ENCODE peak calls at places on chromosomes 11 and 22, in six cellular contexts. X, F, P, E, J and W are unnamed samples.

GRCh38 chr11:36258730-36259360 is 30.4 kb downstream of the COMMD9 start:
- DNase-seq in X (no peak), F (no peak), P (no peak), E (peak), J (no peak), W (peak)

GRCh38 chr22:38260760-38261477 is 11.9 kb downstream of the TMEM184B start:
- DNase-seq in X (no peak), F (no peak), P (no peak), E (no peak), J (no peak), W (no peak)

GRCh38 chr11:114180301-114181055 is 115.7 kb upstream of the NNMT start:
- DNase-seq in X (no peak), F (no peak), P (no peak), E (no peak), J (no peak), W (no peak)

GRCh38 chr22:37710675-37711074 is 13.8 kb downstream of the TRIOBP start:
- DNase-seq in X (no peak), F (no peak), P (no peak), E (no peak), J (no peak), W (no peak)

GRCh38 chr22:25478573-25478972 is 85.9 kb upstream of the GRK3 start:
- DNase-seq in X (no peak), F (no peak), P (no peak), E (no peak), J (no peak), W (no peak)

GRCh38 chr11:121321614-121322243 is 29.2 kb downstream of the SC5D start:
- DNase-seq in X (no peak), F (no peak), P (no peak), E (peak), J (peak), W (peak)

GRCh38 chr11:10026514-10026913 is 267.5 kb downstream of the SBF2 start:
- DNase-seq in X (no peak), F (no peak), P (no peak), E (no peak), J (no peak), W (peak)

GRCh38 chr11:120340529-120340928 is 4.3 kb downstream of the ARHGEF12 start:
- DNase-seq in X (no peak), F (no peak), P (no peak), E (no peak), J (no peak), W (no peak)

GRCh38 chr22:29692327-29692640 is 27.5 kb upstream of the CABP7 start:
- DNase-seq in X (no peak), F (no peak), P (no peak), E (no peak), J (no peak), W (no peak)

GRCh38 chr22:23826510-23827350 is 12.1 kb downstream of the DERL3 start:
- DNase-seq in X (no peak), F (peak), P (no peak), E (no peak), J (no peak), W (peak)

GRCh38 chr11:102799656-102800339 is 1.8 kb upstream of the MMP1 start:
- DNase-seq in X (no peak), F (peak), P (no peak), E (no peak), J (no peak), W (peak)

GRCh38 chr11:10911907-10912306 is 54.1 kb upstream of the ZBED5 start:
- DNase-seq in X (no peak), F (no peak), P (no peak), E (no peak), J (no peak), W (no peak)

GRCh38 chr11:2378527-2379210 is 1.6 kb downstream of the CD81 start:
- DNase-seq in X (no peak), F (no peak), P (no peak), E (no peak), J (no peak), W (peak)

GRCh38 chr11:120625565-120625964 is 114.0 kb downstream of the GRIK4 start:
- DNase-seq in X (no peak), F (no peak), P (no peak), E (no peak), J (no peak), W (no peak)

GRCh38 chr11:65584102-65584501 is 8.2 kb downstream of the EHBP1L1 start:
- DNase-seq in X (no peak), F (no peak), P (no peak), E (no peak), J (no peak), W (no peak)

GRCh38 chr11:118099838-118100570 is 13.2 kb upstream of the SMIM35 start:
- DNase-seq in X (no peak), F (no peak), P (no peak), E (no peak), J (no peak), W (no peak)

GRCh38 chr11:126090452-126090851 is 27.8 kb upstream of the CDON start:
- DNase-seq in X (no peak), F (no peak), P (no peak), E (no peak), J (no peak), W (no peak)

GRCh38 chr11:122159173-122159701 is 43.2 kb upstream of the BLID start:
- DNase-seq in X (no peak), F (no peak), P (no peak), E (no peak), J (no peak), W (peak)

GRCh38 chr11:46597609-46598219 is 3.9 kb upstream of the AMBRA1 start:
- DNase-seq in X (no peak), F (no peak), P (no peak), E (no peak), J (no peak), W (peak)

GRCh38 chr11:33778682-33779081 is 4.4 kb upstream of the FBXO3 start:
- DNase-seq in X (no peak), F (peak), P (no peak), E (no peak), J (no peak), W (peak)

GRCh38 chr11:126163074-126163700 is 48.3 kb downstream of the RPUSD4 start:
- DNase-seq in X (no peak), F (peak), P (peak), E (no peak), J (no peak), W (peak)

GRCh38 chr11:59267196-59267595 is 54.5 kb upstream of the MPEG1 start:
- DNase-seq in X (no peak), F (no peak), P (no peak), E (no peak), J (no peak), W (no peak)

GRCh38 chr22:46238541-46238940 is 11.6 kb downstream of the CDPF1 start:
- DNase-seq in X (no peak), F (no peak), P (no peak), E (no peak), J (no peak), W (no peak)

GRCh38 chr22:18031670-18032454 is 7.5 kb upstream of the MICAL3 start:
- DNase-seq in X (no peak), F (peak), P (no peak), E (no peak), J (no peak), W (peak)

GRCh38 chr11:79437981-79438630 is 2.7 kb downstream of the TENM4 start:
- DNase-seq in X (no peak), F (no peak), P (no peak), E (no peak), J (no peak), W (peak)

GRCh38 chr22:21762712-21763581 is 27.4 kb upstream of the YPEL1 start:
- DNase-seq in X (no peak), F (no peak), P (no peak), E (peak), J (peak), W (no peak)

GRCh38 chr22:23849009-23850006 is 8.4 kb upstream of the SLC2A11 start:
- DNase-seq in X (peak), F (no peak), P (peak), E (peak), J (peak), W (peak)

GRCh38 chr11:17163742-17164141 is 44.0 kb downstream of the PIK3C2A start:
- DNase-seq in X (no peak), F (no peak), P (no peak), E (no peak), J (no peak), W (no peak)

GRCh38 chr11:61637287-61637686 is 42.9 kb upstream of the DAGLA start:
- DNase-seq in X (no peak), F (no peak), P (no peak), E (no peak), J (no peak), W (no peak)

GRCh38 chr22:32777997-32778396 is 23.5 kb upstream of the TIMP3 start:
- DNase-seq in X (no peak), F (no peak), P (no peak), E (no peak), J (no peak), W (no peak)

GRCh38 chr11:45457649-45458048 is 171.5 kb upstream of the SYT13 start:
- DNase-seq in X (no peak), F (peak), P (no peak), E (no peak), J (no peak), W (peak)

GRCh38 chr11:134579709-134580634 is 167.9 kb upstream of the B3GAT1 start:
- DNase-seq in X (no peak), F (no peak), P (no peak), E (no peak), J (no peak), W (no peak)

GRCh38 chr11:44358713-44359112 is 48.8 kb upstream of the ALX4 start:
- DNase-seq in X (no peak), F (no peak), P (no peak), E (no peak), J (no peak), W (no peak)

GRCh38 chr11:128694618-128695481 is 978 bp downstream of the FLI1 start:
- DNase-seq in X (no peak), F (no peak), P (no peak), E (peak), J (no peak), W (peak)

GRCh38 chr11:76615950-76616349 is 54.6 kb downstream of the LRRC32 start:
- DNase-seq in X (no peak), F (no peak), P (peak), E (no peak), J (no peak), W (peak)

GRCh38 chr11:126147268-126148111 is 64.0 kb downstream of the RPUSD4 start:
- DNase-seq in X (no peak), F (no peak), P (no peak), E (no peak), J (no peak), W (no peak)